ENCODE peak calls at places on chromosomes 1 and 21, in seven cellular contexts. One of them, this sample, is unnamed.

GRCh38 chr21:34595457-34595856 is 19.5 kb downstream of the RCAN1 start:
- DNase-seq in HL-60: no peak
- DNase-seq in 8988T: no peak
- DNase-seq in C1 segment of cervical spinal cord: no peak
- DNase-seq in T-helper 22 cell: no peak
- DNase-seq in retina: no peak
- DNase-seq in effector CD8-positive, alpha-beta T cell: no peak
- DNase-seq in this sample: no peak

GRCh38 chr1:22805672-22806038 is 95.0 kb downstream of the EPHB2 start:
- DNase-seq in retina: peak
- DNase-seq in HL-60: no peak
- DNase-seq in effector CD8-positive, alpha-beta T cell: no peak
- DNase-seq in C1 segment of cervical spinal cord: no peak
- DNase-seq in 8988T: no peak
- DNase-seq in T-helper 22 cell: no peak
- DNase-seq in this sample: no peak

GRCh38 chr1:33298623-33299277 is 22.1 kb downstream of the A3GALT2 start:
- DNase-seq in HL-60: peak
- DNase-seq in T-helper 22 cell: no peak
- DNase-seq in effector CD8-positive, alpha-beta T cell: no peak
- DNase-seq in retina: peak
- DNase-seq in 8988T: peak
- DNase-seq in C1 segment of cervical spinal cord: no peak
- DNase-seq in this sample: peak

GRCh38 chr1:58764294-58764978 is 19.4 kb downstream of the JUN start:
- DNase-seq in HL-60: no peak
- DNase-seq in T-helper 22 cell: no peak
- DNase-seq in 8988T: no peak
- DNase-seq in C1 segment of cervical spinal cord: no peak
- DNase-seq in effector CD8-positive, alpha-beta T cell: no peak
- DNase-seq in retina: no peak
- DNase-seq in this sample: no peak

GRCh38 chr1:109617291-109617801 is 2.1 kb downstream of the GNAT2 start:
- DNase-seq in C1 segment of cervical spinal cord: no peak
- DNase-seq in retina: no peak
- DNase-seq in 8988T: no peak
- DNase-seq in HL-60: no peak
- DNase-seq in T-helper 22 cell: no peak
- DNase-seq in effector CD8-positive, alpha-beta T cell: no peak
- DNase-seq in this sample: no peak

GRCh38 chr1:159838715-159839114 is 12.0 kb downstream of the SLAMF8 start:
- DNase-seq in retina: no peak
- DNase-seq in HL-60: no peak
- DNase-seq in C1 segment of cervical spinal cord: no peak
- DNase-seq in 8988T: no peak
- DNase-seq in effector CD8-positive, alpha-beta T cell: no peak
- DNase-seq in T-helper 22 cell: no peak
- DNase-seq in this sample: no peak

GRCh38 chr1:182662121-182662890 is 22.1 kb downstream of the RGS8 start:
- DNase-seq in 8988T: no peak
- DNase-seq in effector CD8-positive, alpha-beta T cell: no peak
- DNase-seq in HL-60: no peak
- DNase-seq in retina: peak
- DNase-seq in C1 segment of cervical spinal cord: no peak
- DNase-seq in T-helper 22 cell: no peak
- DNase-seq in this sample: no peak

GRCh38 chr1:201656670-201657032 is 117.7 kb downstream of the NAV1 start:
- DNase-seq in C1 segment of cervical spinal cord: no peak
- DNase-seq in HL-60: no peak
- DNase-seq in 8988T: no peak
- DNase-seq in T-helper 22 cell: no peak
- DNase-seq in retina: no peak
- DNase-seq in effector CD8-positive, alpha-beta T cell: no peak
- DNase-seq in this sample: no peak

GRCh38 chr1:235266325-235266724 is 61.7 kb downstream of the ARID4B start:
- DNase-seq in C1 segment of cervical spinal cord: no peak
- DNase-seq in HL-60: no peak
- DNase-seq in 8988T: no peak
- DNase-seq in effector CD8-positive, alpha-beta T cell: no peak
- DNase-seq in retina: no peak
- DNase-seq in T-helper 22 cell: no peak
- DNase-seq in this sample: no peak

GRCh38 chr21:45326834-45327457 is 39.3 kb upstream of the POFUT2 start:
- DNase-seq in T-helper 22 cell: no peak
- DNase-seq in C1 segment of cervical spinal cord: no peak
- DNase-seq in HL-60: no peak
- DNase-seq in retina: no peak
- DNase-seq in effector CD8-positive, alpha-beta T cell: no peak
- DNase-seq in 8988T: no peak
- DNase-seq in this sample: no peak

GRCh38 chr21:17576080-17576835 is 36.4 kb downstream of the BTG3 start:
- DNase-seq in effector CD8-positive, alpha-beta T cell: no peak
- DNase-seq in T-helper 22 cell: no peak
- DNase-seq in retina: no peak
- DNase-seq in HL-60: no peak
- DNase-seq in 8988T: no peak
- DNase-seq in C1 segment of cervical spinal cord: no peak
- DNase-seq in this sample: no peak

GRCh38 chr21:38159355-38159754 is 97.4 kb upstream of the KCNJ15 start:
- DNase-seq in 8988T: peak
- DNase-seq in effector CD8-positive, alpha-beta T cell: peak
- DNase-seq in retina: peak
- DNase-seq in HL-60: peak
- DNase-seq in T-helper 22 cell: no peak
- DNase-seq in C1 segment of cervical spinal cord: no peak
- DNase-seq in this sample: peak

GRCh38 chr1:46036894-46037596 is 95.4 kb downstream of the PIK3R3 start:
- DNase-seq in HL-60: peak
- DNase-seq in T-helper 22 cell: peak
- DNase-seq in C1 segment of cervical spinal cord: peak
- DNase-seq in 8988T: peak
- DNase-seq in retina: peak
- DNase-seq in effector CD8-positive, alpha-beta T cell: peak
- DNase-seq in this sample: peak

GRCh38 chr1:36750706-36751105 is 268.0 kb upstream of the CSF3R start:
- DNase-seq in HL-60: no peak
- DNase-seq in 8988T: no peak
- DNase-seq in C1 segment of cervical spinal cord: no peak
- DNase-seq in T-helper 22 cell: no peak
- DNase-seq in effector CD8-positive, alpha-beta T cell: no peak
- DNase-seq in retina: no peak
- DNase-seq in this sample: no peak

GRCh38 chr1:41435570-41436178 is 48.8 kb downstream of the EDN2 start:
- DNase-seq in C1 segment of cervical spinal cord: no peak
- DNase-seq in T-helper 22 cell: no peak
- DNase-seq in effector CD8-positive, alpha-beta T cell: no peak
- DNase-seq in HL-60: no peak
- DNase-seq in 8988T: no peak
- DNase-seq in retina: peak
- DNase-seq in this sample: no peak

GRCh38 chr1:151593651-151594625 is 17.9 kb upstream of the SNX27 start:
- DNase-seq in C1 segment of cervical spinal cord: no peak
- DNase-seq in retina: peak
- DNase-seq in effector CD8-positive, alpha-beta T cell: peak
- DNase-seq in 8988T: peak
- DNase-seq in HL-60: peak
- DNase-seq in T-helper 22 cell: peak
- DNase-seq in this sample: no peak

GRCh38 chr1:115883240-115883639 is 42.3 kb upstream of the NHLH2 start:
- DNase-seq in T-helper 22 cell: no peak
- DNase-seq in HL-60: no peak
- DNase-seq in effector CD8-positive, alpha-beta T cell: no peak
- DNase-seq in 8988T: no peak
- DNase-seq in C1 segment of cervical spinal cord: no peak
- DNase-seq in retina: no peak
- DNase-seq in this sample: no peak

GRCh38 chr1:217453816-217454215 is 177.1 kb downstream of the GPATCH2 start:
- DNase-seq in HL-60: no peak
- DNase-seq in C1 segment of cervical spinal cord: no peak
- DNase-seq in T-helper 22 cell: no peak
- DNase-seq in effector CD8-positive, alpha-beta T cell: no peak
- DNase-seq in 8988T: no peak
- DNase-seq in retina: peak
- DNase-seq in this sample: peak

GRCh38 chr1:212461916-212462660 is 29.4 kb downstream of the NENF start:
- DNase-seq in retina: no peak
- DNase-seq in HL-60: no peak
- DNase-seq in C1 segment of cervical spinal cord: no peak
- DNase-seq in effector CD8-positive, alpha-beta T cell: no peak
- DNase-seq in 8988T: no peak
- DNase-seq in T-helper 22 cell: no peak
- DNase-seq in this sample: no peak

GRCh38 chr21:31894441-31894840 is 21.6 kb downstream of the HUNK start:
- DNase-seq in retina: no peak
- DNase-seq in T-helper 22 cell: no peak
- DNase-seq in C1 segment of cervical spinal cord: no peak
- DNase-seq in effector CD8-positive, alpha-beta T cell: no peak
- DNase-seq in 8988T: no peak
- DNase-seq in HL-60: no peak
- DNase-seq in this sample: no peak

GRCh38 chr1:235888119-235888643 is 21.5 kb upstream of the LYST start:
- DNase-seq in T-helper 22 cell: peak
- DNase-seq in 8988T: no peak
- DNase-seq in HL-60: no peak
- DNase-seq in effector CD8-positive, alpha-beta T cell: no peak
- DNase-seq in retina: no peak
- DNase-seq in C1 segment of cervical spinal cord: no peak
- DNase-seq in this sample: no peak

GRCh38 chr1:36008546-36009197 is 75.2 kb upstream of the TEKT2 start:
- DNase-seq in 8988T: no peak
- DNase-seq in effector CD8-positive, alpha-beta T cell: no peak
- DNase-seq in HL-60: no peak
- DNase-seq in C1 segment of cervical spinal cord: no peak
- DNase-seq in T-helper 22 cell: no peak
- DNase-seq in retina: no peak
- DNase-seq in this sample: no peak

GRCh38 chr1:247419326-247419725 is 3.4 kb downstream of the NLRP3 start:
- DNase-seq in HL-60: no peak
- DNase-seq in C1 segment of cervical spinal cord: no peak
- DNase-seq in T-helper 22 cell: no peak
- DNase-seq in effector CD8-positive, alpha-beta T cell: no peak
- DNase-seq in retina: no peak
- DNase-seq in 8988T: no peak
- DNase-seq in this sample: no peak

GRCh38 chr1:203408485-203409229 is 57.7 kb upstream of the FMOD start:
- DNase-seq in effector CD8-positive, alpha-beta T cell: no peak
- DNase-seq in 8988T: no peak
- DNase-seq in C1 segment of cervical spinal cord: peak
- DNase-seq in retina: no peak
- DNase-seq in T-helper 22 cell: no peak
- DNase-seq in HL-60: no peak
- DNase-seq in this sample: no peak

GRCh38 chr1:16076003-16076870 is 2.8 kb upstream of the FAM131C start:
- DNase-seq in effector CD8-positive, alpha-beta T cell: no peak
- DNase-seq in HL-60: no peak
- DNase-seq in retina: no peak
- DNase-seq in T-helper 22 cell: no peak
- DNase-seq in C1 segment of cervical spinal cord: no peak
- DNase-seq in 8988T: peak
- DNase-seq in this sample: no peak

This sample was measured in CMK.